ENCODE peak calls at places on chromosomes 1 and 21, in five cellular contexts. G, O, Z, L and F are unnamed samples.

GRCh38 chr21:45893166-45894106 is 88.1 kb upstream of the COL6A1 start:
- DNase-seq in G (no peak), O (no peak), Z (peak), L (no peak), F (peak)

GRCh38 chr1:152001631-152002584 is 8.2 kb upstream of the S100A10 start:
- DNase-seq in G (peak), O (peak), Z (peak), L (peak), F (peak)

GRCh38 chr21:36064085-36064460 is 3.7 kb upstream of the SETD4 start:
- DNase-seq in G (no peak), O (no peak), Z (no peak), L (no peak), F (no peak)

GRCh38 chr1:169682077-169682476 is 29.3 kb downstream of the SELL start:
- DNase-seq in G (no peak), O (no peak), Z (no peak), L (no peak), F (no peak)

GRCh38 chr1:198523183-198523942 is 17.1 kb downstream of the ATP6V1G3 start:
- DNase-seq in G (no peak), O (no peak), Z (no peak), L (no peak), F (no peak)

GRCh38 chr1:2977886-2978611 is 43.2 kb upstream of the ACTRT2 start:
- DNase-seq in G (no peak), O (no peak), Z (no peak), L (no peak), F (no peak)

GRCh38 chr1:993379-993995 is 6.4 kb downstream of the HES4 start:
- DNase-seq in G (no peak), O (no peak), Z (peak), L (no peak), F (no peak)

GRCh38 chr21:27429612-27430361 is 462.9 kb upstream of the ADAMTS5 start:
- DNase-seq in G (no peak), O (peak), Z (no peak), L (no peak), F (no peak)